ENCODE peak calls at places on chromosomes 5 and 9, in seven cellular contexts. One of them, this sample, is unnamed.

GRCh38 chr5:88683506-88684135 is 199.4 kb downstream of the MEF2C start:
- DNase-seq in K562: no peak
- DNase-seq in GM12865: peak
- DNase-seq in left lung: no peak
- DNase-seq in CD8-positive, alpha-beta T cell: no peak
- DNase-seq in HFFc6: no peak
- DNase-seq in nephron progenitor cell: peak
- DNase-seq in this sample: no peak

GRCh38 chr5:158430166-158430828 is 571.4 kb upstream of the CLINT1 start:
- DNase-seq in nephron progenitor cell: no peak
- DNase-seq in CD8-positive, alpha-beta T cell: no peak
- DNase-seq in left lung: no peak
- DNase-seq in HFFc6: no peak
- DNase-seq in K562: no peak
- DNase-seq in GM12865: peak
- DNase-seq in this sample: no peak

GRCh38 chr9:134847752-134848432 is 32.7 kb upstream of the FCN2 start:
- DNase-seq in CD8-positive, alpha-beta T cell: no peak
- DNase-seq in nephron progenitor cell: no peak
- DNase-seq in HFFc6: no peak
- DNase-seq in GM12865: no peak
- DNase-seq in left lung: peak
- DNase-seq in K562: no peak
- DNase-seq in this sample: no peak

GRCh38 chr9:79362100-79363081 is 209.4 kb upstream of the TLE4 start:
- DNase-seq in HFFc6: peak
- DNase-seq in CD8-positive, alpha-beta T cell: no peak
- DNase-seq in K562: no peak
- DNase-seq in nephron progenitor cell: no peak
- DNase-seq in left lung: no peak
- DNase-seq in GM12865: no peak
- DNase-seq in this sample: no peak

GRCh38 chr9:73001860-73002259 is 49.0 kb upstream of the ALDH1A1 start:
- DNase-seq in HFFc6: no peak
- DNase-seq in K562: no peak
- DNase-seq in nephron progenitor cell: no peak
- DNase-seq in left lung: no peak
- DNase-seq in CD8-positive, alpha-beta T cell: no peak
- DNase-seq in GM12865: no peak
- DNase-seq in this sample: no peak

GRCh38 chr5:73448451-73449136 is at the start of gene FOXD1:
- DNase-seq in GM12865: peak
- DNase-seq in left lung: peak
- DNase-seq in K562: peak
- DNase-seq in nephron progenitor cell: peak
- DNase-seq in HFFc6: peak
- DNase-seq in CD8-positive, alpha-beta T cell: no peak
- DNase-seq in this sample: peak

GRCh38 chr9:70170151-70170795 is 88.5 kb upstream of the SMC5 start:
- DNase-seq in nephron progenitor cell: peak
- DNase-seq in K562: no peak
- DNase-seq in CD8-positive, alpha-beta T cell: no peak
- DNase-seq in HFFc6: no peak
- DNase-seq in GM12865: no peak
- DNase-seq in left lung: no peak
- DNase-seq in this sample: no peak

GRCh38 chr5:42491699-42492098 is 68.5 kb downstream of the GHR start:
- DNase-seq in left lung: no peak
- DNase-seq in GM12865: no peak
- DNase-seq in HFFc6: no peak
- DNase-seq in nephron progenitor cell: no peak
- DNase-seq in CD8-positive, alpha-beta T cell: no peak
- DNase-seq in K562: no peak
- DNase-seq in this sample: no peak

GRCh38 chr5:133373121-133373870 is 239.0 kb downstream of the FSTL4 start:
- DNase-seq in nephron progenitor cell: no peak
- DNase-seq in GM12865: no peak
- DNase-seq in CD8-positive, alpha-beta T cell: no peak
- DNase-seq in left lung: no peak
- DNase-seq in K562: no peak
- DNase-seq in HFFc6: peak
- DNase-seq in this sample: peak

GRCh38 chr5:167835146-167835545 is 456.3 kb upstream of the WWC1 start:
- DNase-seq in nephron progenitor cell: no peak
- DNase-seq in CD8-positive, alpha-beta T cell: no peak
- DNase-seq in HFFc6: no peak
- DNase-seq in left lung: no peak
- DNase-seq in K562: no peak
- DNase-seq in GM12865: no peak
- DNase-seq in this sample: no peak

GRCh38 chr9:69604568-69605219 is 67.5 kb downstream of the APBA1 start:
- DNase-seq in nephron progenitor cell: no peak
- DNase-seq in HFFc6: no peak
- DNase-seq in K562: no peak
- DNase-seq in GM12865: no peak
- DNase-seq in CD8-positive, alpha-beta T cell: no peak
- DNase-seq in left lung: no peak
- DNase-seq in this sample: no peak

GRCh38 chr9:89502038-89502601 is 4.2 kb upstream of the SEMA4D start:
- DNase-seq in K562: no peak
- DNase-seq in GM12865: no peak
- DNase-seq in CD8-positive, alpha-beta T cell: peak
- DNase-seq in HFFc6: no peak
- DNase-seq in left lung: no peak
- DNase-seq in nephron progenitor cell: no peak
- DNase-seq in this sample: no peak

GRCh38 chr9:70578720-70579119 is 164.3 kb upstream of the KLF9 start:
- DNase-seq in HFFc6: no peak
- DNase-seq in left lung: no peak
- DNase-seq in K562: peak
- DNase-seq in CD8-positive, alpha-beta T cell: no peak
- DNase-seq in GM12865: no peak
- DNase-seq in nephron progenitor cell: no peak
- DNase-seq in this sample: peak

GRCh38 chr5:16418471-16418922 is 47.1 kb downstream of the ZNF622 start:
- DNase-seq in left lung: no peak
- DNase-seq in nephron progenitor cell: no peak
- DNase-seq in K562: peak
- DNase-seq in CD8-positive, alpha-beta T cell: no peak
- DNase-seq in HFFc6: no peak
- DNase-seq in GM12865: no peak
- DNase-seq in this sample: no peak

GRCh38 chr5:179700401-179700918 is 1.7 kb downstream of the CANX start:
- DNase-seq in GM12865: peak
- DNase-seq in nephron progenitor cell: no peak
- DNase-seq in K562: peak
- DNase-seq in HFFc6: no peak
- DNase-seq in CD8-positive, alpha-beta T cell: no peak
- DNase-seq in left lung: no peak
- DNase-seq in this sample: no peak

GRCh38 chr5:171647043-171647899 is 138.3 kb upstream of the SMIM23 start:
- DNase-seq in GM12865: peak
- DNase-seq in nephron progenitor cell: peak
- DNase-seq in K562: peak
- DNase-seq in CD8-positive, alpha-beta T cell: no peak
- DNase-seq in HFFc6: no peak
- DNase-seq in left lung: no peak
- DNase-seq in this sample: no peak

GRCh38 chr5:669111-669841 is 23.9 kb downstream of the TPPP start:
- DNase-seq in nephron progenitor cell: no peak
- DNase-seq in HFFc6: no peak
- DNase-seq in GM12865: no peak
- DNase-seq in K562: peak
- DNase-seq in left lung: no peak
- DNase-seq in CD8-positive, alpha-beta T cell: peak
- DNase-seq in this sample: no peak

GRCh38 chr9:128285033-128285784 is 9.1 kb downstream of the SWI5 start:
- DNase-seq in K562: no peak
- DNase-seq in left lung: no peak
- DNase-seq in nephron progenitor cell: no peak
- DNase-seq in HFFc6: no peak
- DNase-seq in CD8-positive, alpha-beta T cell: no peak
- DNase-seq in GM12865: no peak
- DNase-seq in this sample: no peak

GRCh38 chr5:149749481-149750365 is 19.6 kb downstream of the PPARGC1B start:
- DNase-seq in CD8-positive, alpha-beta T cell: no peak
- DNase-seq in nephron progenitor cell: no peak
- DNase-seq in GM12865: no peak
- DNase-seq in HFFc6: no peak
- DNase-seq in left lung: no peak
- DNase-seq in K562: no peak
- DNase-seq in this sample: no peak

GRCh38 chr5:94969174-94969573 is 315.7 kb downstream of the MCTP1 start:
- DNase-seq in left lung: no peak
- DNase-seq in HFFc6: peak
- DNase-seq in CD8-positive, alpha-beta T cell: no peak
- DNase-seq in K562: no peak
- DNase-seq in GM12865: peak
- DNase-seq in nephron progenitor cell: no peak
- DNase-seq in this sample: no peak

GRCh38 chr5:1116109-1116735 is 4.4 kb upstream of the SLC12A7 start:
- DNase-seq in K562: no peak
- DNase-seq in GM12865: no peak
- DNase-seq in left lung: no peak
- DNase-seq in HFFc6: no peak
- DNase-seq in CD8-positive, alpha-beta T cell: no peak
- DNase-seq in nephron progenitor cell: no peak
- DNase-seq in this sample: no peak

GRCh38 chr5:172492991-172493390 is 38.7 kb upstream of the SH3PXD2B start:
- DNase-seq in left lung: peak
- DNase-seq in HFFc6: no peak
- DNase-seq in CD8-positive, alpha-beta T cell: no peak
- DNase-seq in GM12865: no peak
- DNase-seq in nephron progenitor cell: no peak
- DNase-seq in K562: no peak
- DNase-seq in this sample: peak

GRCh38 chr5:143037708-143038107 is 267.5 kb downstream of the ARHGAP26 start:
- DNase-seq in left lung: no peak
- DNase-seq in CD8-positive, alpha-beta T cell: no peak
- DNase-seq in GM12865: no peak
- DNase-seq in K562: no peak
- DNase-seq in HFFc6: no peak
- DNase-seq in nephron progenitor cell: no peak
- DNase-seq in this sample: no peak

GRCh38 chr5:7606840-7607453 is 211.0 kb downstream of the ADCY2 start:
- DNase-seq in CD8-positive, alpha-beta T cell: no peak
- DNase-seq in K562: no peak
- DNase-seq in GM12865: no peak
- DNase-seq in HFFc6: no peak
- DNase-seq in nephron progenitor cell: no peak
- DNase-seq in left lung: no peak
- DNase-seq in this sample: no peak

GRCh38 chr5:75584641-75585040 is 26.6 kb upstream of the ANKDD1B start:
- DNase-seq in CD8-positive, alpha-beta T cell: no peak
- DNase-seq in GM12865: no peak
- DNase-seq in left lung: no peak
- DNase-seq in nephron progenitor cell: no peak
- DNase-seq in K562: no peak
- DNase-seq in HFFc6: no peak
- DNase-seq in this sample: no peak
- TF ChIP-seq CTCF in CD8-positive, alpha-beta T cell: no peak
- TF ChIP-seq CTCF in GM12865: no peak
- TF ChIP-seq CTCF in left lung: peak
- TF ChIP-seq CTCF in nephron progenitor cell: no peak
- TF ChIP-seq CTCF in K562: no peak
- TF ChIP-seq CTCF in HFFc6: peak
- TF ChIP-seq CTCF in this sample: peak

DNA sequence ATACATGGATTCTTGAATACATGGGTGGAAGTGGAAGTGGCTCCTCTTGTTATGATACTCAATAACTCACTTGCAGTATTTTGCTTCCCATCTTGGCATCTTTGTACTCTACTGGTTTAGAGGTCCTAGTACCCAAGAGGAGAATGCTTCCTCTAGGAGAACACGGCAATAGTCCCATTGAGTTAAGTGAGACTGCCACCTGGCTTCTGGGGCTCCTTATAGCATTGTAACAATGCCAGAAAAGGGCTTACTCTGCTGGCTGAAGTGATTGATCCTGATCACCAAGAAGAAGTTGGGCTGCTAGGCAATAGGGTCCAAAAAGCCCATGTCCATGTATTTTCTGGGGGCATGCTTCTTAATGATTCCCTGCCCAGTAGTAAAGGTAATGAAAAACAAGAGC is 627.6 kb upstream of the SGCD start:
- DNase-seq in GM12865: no peak
- DNase-seq in left lung: no peak
- DNase-seq in nephron progenitor cell: no peak
- DNase-seq in CD8-positive, alpha-beta T cell: no peak
- DNase-seq in K562: no peak
- DNase-seq in HFFc6: no peak
- DNase-seq in this sample: no peak
- TF ChIP-seq CTCF in GM12865: peak
- TF ChIP-seq CTCF in left lung: no peak
- TF ChIP-seq CTCF in nephron progenitor cell: no peak
- TF ChIP-seq CTCF in CD8-positive, alpha-beta T cell: no peak
- TF ChIP-seq CTCF in K562: no peak
- TF ChIP-seq CTCF in HFFc6: no peak
- TF ChIP-seq CTCF in this sample: no peak

GRCh38 chr9:19769213-19769612 is 19.6 kb downstream of the SLC24A2 start:
- DNase-seq in K562: no peak
- DNase-seq in nephron progenitor cell: no peak
- DNase-seq in CD8-positive, alpha-beta T cell: no peak
- DNase-seq in HFFc6: no peak
- DNase-seq in GM12865: no peak
- DNase-seq in left lung: no peak
- DNase-seq in this sample: no peak
- TF ChIP-seq CTCF in K562: no peak
- TF ChIP-seq CTCF in nephron progenitor cell: no peak
- TF ChIP-seq CTCF in CD8-positive, alpha-beta T cell: no peak
- TF ChIP-seq CTCF in HFFc6: no peak
- TF ChIP-seq CTCF in GM12865: peak
- TF ChIP-seq CTCF in left lung: no peak
- TF ChIP-seq CTCF in this sample: no peak

GRCh38 chr5:127216143-127216542 is 74.5 kb upstream of the MEGF10 start:
- DNase-seq in HFFc6: no peak
- DNase-seq in K562: no peak
- DNase-seq in nephron progenitor cell: no peak
- DNase-seq in left lung: no peak
- DNase-seq in CD8-positive, alpha-beta T cell: no peak
- DNase-seq in GM12865: no peak
- DNase-seq in this sample: no peak

GRCh38 chr5:127213231-127213630 is 77.4 kb upstream of the MEGF10 start:
- DNase-seq in nephron progenitor cell: no peak
- DNase-seq in K562: no peak
- DNase-seq in left lung: no peak
- DNase-seq in CD8-positive, alpha-beta T cell: no peak
- DNase-seq in HFFc6: no peak
- DNase-seq in GM12865: no peak
- DNase-seq in this sample: no peak

GRCh38 chr5:127216906-127217675 is 73.5 kb upstream of the MEGF10 start:
- DNase-seq in nephron progenitor cell: peak
- DNase-seq in GM12865: no peak
- DNase-seq in CD8-positive, alpha-beta T cell: no peak
- DNase-seq in left lung: no peak
- DNase-seq in K562: no peak
- DNase-seq in HFFc6: no peak
- DNase-seq in this sample: no peak
- TF ChIP-seq CTCF in nephron progenitor cell: no peak
- TF ChIP-seq CTCF in GM12865: no peak
- TF ChIP-seq CTCF in CD8-positive, alpha-beta T cell: no peak
- TF ChIP-seq CTCF in left lung: no peak
- TF ChIP-seq CTCF in K562: no peak
- TF ChIP-seq CTCF in HFFc6: no peak
- TF ChIP-seq CTCF in this sample: peak

GRCh38 chr5:62722360-62722759 is 143.7 kb downstream of the LRRC70 start:
- DNase-seq in nephron progenitor cell: no peak
- DNase-seq in GM12865: no peak
- DNase-seq in K562: peak
- DNase-seq in CD8-positive, alpha-beta T cell: no peak
- DNase-seq in HFFc6: no peak
- DNase-seq in left lung: no peak
- DNase-seq in this sample: no peak
- TF ChIP-seq CTCF in nephron progenitor cell: no peak
- TF ChIP-seq CTCF in GM12865: no peak
- TF ChIP-seq CTCF in K562: peak
- TF ChIP-seq CTCF in CD8-positive, alpha-beta T cell: no peak
- TF ChIP-seq CTCF in HFFc6: peak
- TF ChIP-seq CTCF in left lung: no peak
- TF ChIP-seq CTCF in this sample: no peak